ENCODE peak calls at places on chromosomes 11 and 22, in five cellular contexts. P is pancreas, A is type B pancreatic cell, X is body of pancreas, H is natural killer cell. C is an unnamed sample.
A peak's percentile ranks its signal among the peaks of the same experiment; 100 is the strongest.

GRCh38 chr22:24338701-24339451 is 68.2 kb downstream of the SPECC1L start:
- DNase-seq in P (no peak), A (no peak), X (no peak), H (no peak), C (no peak)

GRCh38 chr11:2483426-2483825 is 38.6 kb downstream of the KCNQ1 start:
- DNase-seq in P (no peak), A (peak; percentile 36), X (peak; percentile 64), H (no peak), C (no peak)

GRCh38 chr22:28983190-28983589 is 78.4 kb downstream of the C22orf31 start:
- DNase-seq in P (no peak), A (no peak), X (no peak), H (no peak), C (no peak)

GRCh38 chr11:122656631-122657101 is 1.1 kb downstream of the UBASH3B start:
- DNase-seq in P (peak; percentile 77), A (no peak), X (peak; percentile 44), H (no peak), C (peak; percentile 42)

GRCh38 chr11:16806791-16807190 is 68.3 kb downstream of the C11orf58 start:
- DNase-seq in P (no peak), A (no peak), X (no peak), H (no peak), C (no peak)

GRCh38 chr11:26649884-26650283 is 72.0 kb downstream of the SLC5A12 start:
- DNase-seq in P (no peak), A (no peak), X (peak; percentile 81), H (no peak), C (peak; percentile 69)

GRCh38 chr22:36617694-36618522 is 85.6 kb downstream of the CACNG2 start:
- DNase-seq in P (peak; percentile 57), A (no peak), X (peak; percentile 62), H (no peak), C (no peak)

GRCh38 chr22:25051073-25051472 is 98.6 kb downstream of the KIAA1671 start:
- DNase-seq in P (no peak), A (no peak), X (no peak), H (no peak), C (no peak)

GRCh38 chr11:112972399-112973115 is 11.3 kb downstream of the NCAM1 start:
- DNase-seq in P (no peak), A (no peak), X (no peak), H (no peak), C (no peak)

GRCh38 chr22:27424319-27424718 is 377.2 kb downstream of the MN1 start:
- DNase-seq in P (no peak), A (no peak), X (no peak), H (no peak), C (no peak)

GRCh38 chr11:6742260-6742659 is 29.5 kb downstream of the OR2AG2 start:
- DNase-seq in P (no peak), A (no peak), X (no peak), H (no peak), C (no peak)

GRCh38 chr11:26622201-26622600 is 50.1 kb upstream of the MUC15 start:
- DNase-seq in P (no peak), A (no peak), X (no peak), H (no peak), C (no peak)

GRCh38 chr11:133681901-133682300 is 149.6 kb upstream of the OPCML start:
- DNase-seq in P (no peak), A (no peak), X (no peak), H (no peak), C (no peak)

GRCh38 chr22:23784215-23784732 is 2.5 kb upstream of the SMARCB1 start:
- DNase-seq in P (no peak), A (no peak), X (peak; percentile 79), H (no peak), C (no peak)

GRCh38 chr11:69265210-69265609 is 28.7 kb upstream of the MYEOV start:
- DNase-seq in P (no peak), A (no peak), X (no peak), H (no peak), C (no peak)

GRCh38 chr22:49106136-49106930 is 721.3 kb downstream of the BRD1 start:
- DNase-seq in P (no peak), A (no peak), X (no peak), H (no peak), C (peak; percentile 38)

GRCh38 chr11:17845431-17845881 is 110.9 kb downstream of the KCNC1 start:
- DNase-seq in P (no peak), A (no peak), X (no peak), H (no peak), C (no peak)

GRCh38 chr11:128412847-128413791 is 174.2 kb downstream of the ETS1 start:
- DNase-seq in P (no peak), A (no peak), X (no peak), H (no peak), C (no peak)

GRCh38 chr11:81377418-81377817 is 1356.2 kb downstream of the FAM181B start:
- DNase-seq in P (no peak), A (no peak), X (no peak), H (no peak), C (no peak)
- TF ChIP-seq CTCF in P (no peak), A (no peak), X (no peak), H (no peak), C (no peak)

GRCh38 chr11:105577645-105578044 is 32.2 kb upstream of the GRIA4 start:
- DNase-seq in P (no peak), A (no peak), X (no peak), H (no peak), C (no peak)
- TF ChIP-seq CTCF in P (no peak), A (peak; percentile 32), X (no peak), H (no peak), C (no peak)

DNA sequence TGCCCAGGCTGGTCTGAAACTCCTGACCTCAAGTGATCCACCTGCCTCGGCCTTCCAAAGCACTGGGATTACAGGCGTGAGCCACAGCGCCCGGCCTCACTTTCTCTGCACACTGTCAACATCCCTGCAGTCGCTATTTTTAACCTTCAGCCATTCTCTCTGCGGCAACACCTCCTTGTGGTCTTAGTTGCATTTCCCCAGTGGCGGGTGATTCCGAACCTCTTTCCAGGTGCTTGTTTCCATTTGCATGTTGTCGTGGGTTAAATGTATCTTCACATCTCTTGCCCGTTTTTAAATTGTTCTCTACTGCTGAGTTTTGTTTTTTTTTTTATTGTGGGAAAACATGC is 2.2 kb upstream of the SCT start:
- DNase-seq in P (no peak), A (no peak), X (no peak), H (no peak), C (no peak)
- TF ChIP-seq CTCF in P (no peak), A (no peak), X (no peak), H (no peak), C (no peak)

GRCh38 chr11:28696591-28696990 is 588.4 kb downstream of the METTL15 start:
- DNase-seq in P (no peak), A (no peak), X (no peak), H (no peak), C (no peak)
- TF ChIP-seq CTCF in P (no peak), A (no peak), X (no peak), H (no peak), C (no peak)

GRCh38 chr22:20663137-20663828 is 110.6 kb upstream of the SERPIND1 start:
- DNase-seq in P (no peak), A (no peak), X (no peak), H (no peak), C (no peak)
- TF ChIP-seq CTCF in P (no peak), A (no peak), X (no peak), H (no peak), C (no peak)

GRCh38 chr11:8232414-8232813 is 31.3 kb downstream of the LMO1 start:
- DNase-seq in P (no peak), A (no peak), X (no peak), H (no peak), C (no peak)

GRCh38 chr11:8230178-8230859 is 33.4 kb downstream of the LMO1 start:
- DNase-seq in P (no peak), A (no peak), X (no peak), H (no peak), C (no peak)

GRCh38 chr11:8229299-8230177 is 34.1 kb downstream of the LMO1 start:
- DNase-seq in P (peak; percentile 89), A (no peak), X (peak; percentile 86), H (no peak), C (no peak)

GRCh38 chr11:8231979-8232378 is 31.7 kb downstream of the LMO1 start:
- DNase-seq in P (no peak), A (no peak), X (no peak), H (no peak), C (no peak)

DNA sequence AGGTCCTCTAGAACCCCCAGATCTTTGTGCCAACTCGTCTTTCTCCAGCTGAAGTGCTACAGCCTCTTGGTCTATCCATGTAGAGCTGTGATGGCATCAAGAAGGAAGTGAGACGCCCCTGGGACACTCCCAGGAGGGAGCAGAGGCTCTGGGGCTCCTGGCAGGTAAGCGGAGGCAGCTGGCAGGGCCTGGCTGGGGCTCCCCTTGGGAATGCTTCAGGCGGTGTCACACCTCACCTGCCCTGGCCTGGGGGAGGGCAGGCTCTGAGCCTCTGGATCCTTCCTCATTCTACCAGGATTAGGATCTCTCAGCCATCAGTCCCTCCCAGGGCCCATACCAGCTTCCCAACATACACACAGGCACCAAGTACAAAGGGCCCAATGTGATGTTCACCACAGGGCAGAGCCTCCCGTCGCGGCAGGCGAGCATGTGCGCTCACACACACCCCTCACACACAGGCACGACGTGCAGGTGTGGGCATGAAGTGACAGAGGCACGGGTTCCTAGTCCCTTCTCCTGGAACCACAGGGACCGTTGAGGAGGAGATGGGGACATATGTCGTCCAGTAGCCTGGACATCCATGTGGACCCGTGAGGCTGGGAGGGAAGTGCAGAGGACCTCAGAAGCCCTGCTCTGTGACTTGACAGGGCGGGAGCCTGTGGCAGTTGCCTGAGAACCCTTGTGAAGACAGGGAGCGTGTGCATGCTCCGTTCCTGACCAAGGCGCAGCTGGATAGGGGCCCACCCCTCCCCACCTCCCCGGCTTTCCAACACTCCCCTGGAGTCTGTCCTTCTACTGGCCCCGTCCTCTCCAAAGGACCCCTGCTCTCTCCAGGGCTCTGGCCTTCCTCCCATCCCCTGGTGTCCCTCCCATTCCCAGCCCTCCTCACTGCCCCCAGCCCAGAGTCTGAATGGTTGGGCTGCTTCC is 32.5 kb downstream of the LMO1 start:
- DNase-seq in P (no peak), A (no peak), X (no peak), H (no peak), C (no peak)
- TF ChIP-seq CTCF in P (no peak), A (no peak), X (no peak), H (no peak), C (no peak)

DNA sequence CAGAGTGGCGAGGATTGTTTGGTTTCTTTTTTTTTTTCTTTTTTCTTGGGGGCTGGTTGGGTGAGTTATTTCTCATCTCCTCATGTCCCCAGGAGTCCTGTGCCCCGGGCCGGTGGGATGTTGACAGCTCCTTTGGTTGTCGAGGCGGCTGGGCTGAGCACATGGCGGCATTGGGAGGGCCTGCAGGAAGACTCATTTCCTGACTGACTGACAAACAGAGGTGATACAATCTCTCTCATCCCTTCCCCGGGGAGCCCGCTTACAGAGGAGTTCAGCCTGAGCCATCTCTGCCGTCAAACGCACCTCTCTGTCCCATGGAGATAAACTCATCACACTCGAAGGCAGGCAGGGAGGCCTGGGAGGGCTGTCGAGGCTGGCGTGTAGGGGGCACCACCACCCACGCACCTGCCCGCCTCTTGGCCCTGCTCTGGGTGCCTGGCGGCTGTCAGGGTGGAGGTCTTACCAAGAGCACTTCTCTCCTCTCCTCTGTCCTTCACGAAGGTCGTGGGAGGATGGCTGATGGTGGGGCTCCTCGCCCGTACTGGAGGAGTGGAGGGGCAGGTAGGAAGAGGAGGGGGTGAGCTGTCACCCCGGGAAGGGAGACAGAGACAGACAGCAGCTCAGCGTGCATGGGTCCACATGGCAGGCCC is 60.0 kb upstream of the NECTIN1 start:
- DNase-seq in P (no peak), A (no peak), X (no peak), H (no peak), C (no peak)
- TF ChIP-seq CTCF in P (no peak), A (no peak), X (no peak), H (no peak), C (no peak)